ENCODE peak calls at places on chromosomes 4 and X, in seven cellular contexts. Z is K562, P is GM12892, G is SK-N-SH, E is HepG2, Q is GM12878, H is H1. T is an unnamed sample.

GRCh38 chr4:6299875-6300274 is 30.2 kb downstream of the WFS1 start:
- DNase-seq in Q (no peak), P (no peak), H (no peak), E (no peak), G (no peak), Z (no peak), T (no peak)

GRCh38 chr4:185700048-185700447 is 111.9 kb downstream of the SORBS2 start:
- DNase-seq in Q (no peak), P (no peak), E (no peak), G (peak), Z (no peak), H (no peak), T (no peak)

GRCh38 chr4:127889903-127890302 is 9.2 kb downstream of the PLK4 start:
- DNase-seq in Q (no peak), P (no peak), E (no peak), Z (no peak), H (no peak), G (no peak), T (no peak)

GRCh38 chr4:4446434-4446833 is 59.5 kb downstream of the NSG1 start:
- DNase-seq in E (no peak), H (no peak), P (no peak), Z (no peak), Q (no peak), G (no peak), T (no peak)

GRCh38 chr4:108834167-108834566 is 71.3 kb upstream of the ETNPPL start:
- DNase-seq in G (no peak), P (no peak), H (no peak), E (no peak), Q (no peak), Z (no peak), T (no peak)

GRCh38 chr4:86233681-86234080 is 126.2 kb downstream of the MAPK10 start:
- DNase-seq in G (no peak), Z (no peak), P (no peak), H (no peak), Q (no peak), E (no peak), T (no peak)

GRCh38 chr4:113423631-113424030 is 337.9 kb downstream of the CAMK2D start:
- DNase-seq in P (no peak), E (no peak), Z (no peak), G (no peak), H (no peak), Q (no peak), T (no peak)

GRCh38 chr4:80540785-80541469 is 205.4 kb downstream of the CFAP299 start:
- DNase-seq in G (no peak), Z (no peak), H (no peak), E (no peak), Q (peak), P (peak), T (peak)

GRCh38 chr4:140372607-140373327 is 679 bp upstream of the SCOC start:
- DNase-seq in E (peak), Q (peak), H (no peak), P (peak), Z (peak), G (peak), T (peak)

GRCh38 chr4:8917868-8918783 is 46.5 kb upstream of the HMX1 start:
- DNase-seq in G (peak), Q (no peak), P (peak), E (peak), H (peak), Z (peak), T (peak)

GRCh38 chr4:163595590-163595989 is 101.1 kb downstream of the TMA16 start:
- DNase-seq in Q (no peak), Z (no peak), G (no peak), H (no peak), P (no peak), E (no peak), T (no peak)

GRCh38 chrX:39613508-39613921 is 484.2 kb downstream of the BCOR start:
- DNase-seq in Z (no peak), G (peak), E (no peak), Q (no peak), H (peak), P (peak), T (no peak)

GRCh38 chr4:66972087-66972486 is 573.2 kb downstream of the CENPC start:
- DNase-seq in Z (no peak), G (no peak), H (no peak), Q (no peak), E (no peak), P (no peak), T (no peak)

GRCh38 chrX:151384807-151385206 is 12.2 kb upstream of the VMA21 start:
- DNase-seq in Z (no peak), H (no peak), P (no peak), G (no peak), E (no peak), Q (no peak), T (no peak)

GRCh38 chrX:119606508-119607389 is 525 bp upstream of the NKRF start:
- DNase-seq in E (no peak), P (no peak), H (no peak), Z (no peak), Q (no peak), G (no peak), T (no peak)

GRCh38 chrX:27823812-27824211 is 16.0 kb downstream of the MAGEB10 start:
- DNase-seq in G (no peak), Z (no peak), H (no peak), E (no peak), P (no peak), Q (no peak), T (no peak)

GRCh38 chrX:102835504-102836146 is 101.4 kb upstream of the RAB40AL start:
- DNase-seq in E (peak), H (no peak), P (no peak), Q (no peak), G (no peak), Z (peak), T (no peak)

GRCh38 chrX:102840871-102841705 is 96.0 kb upstream of the RAB40AL start:
- DNase-seq in H (no peak), G (no peak), P (no peak), E (no peak), Z (peak), Q (no peak), T (no peak)

GRCh38 chrX:102833136-102833535 is 103.9 kb upstream of the RAB40AL start:
- DNase-seq in P (no peak), Q (no peak), H (no peak), G (no peak), E (no peak), Z (no peak), T (no peak)

GRCh38 chrX:102841706-102842003 is 95.4 kb upstream of the RAB40AL start:
- DNase-seq in E (no peak), G (no peak), H (no peak), Z (no peak), P (no peak), Q (no peak), T (no peak)

GRCh38 chrX:102837843-102838242 is 99.2 kb upstream of the RAB40AL start:
- DNase-seq in Q (no peak), G (no peak), P (no peak), H (no peak), E (no peak), Z (no peak), T (no peak)
- TF ChIP-seq POLR2AphosphoS5 in Q (no peak), G (no peak), P (no peak), H (no peak), E (no peak), Z (no peak), T (no peak)

GRCh38 chrX:67545772-67546495 is 2.1 kb downstream of the AR start:
- DNase-seq in G (peak), P (no peak), E (no peak), Q (no peak), Z (no peak), H (no peak), T (no peak)
- TF ChIP-seq TAF1 in G (no peak), P (no peak), E (no peak), Q (no peak), Z (no peak), H (no peak), T (no peak)

GRCh38 chrX:68061206-68061535 is 372.1 kb downstream of the OPHN1 start:
- DNase-seq in G (no peak), Q (no peak), H (no peak), E (no peak), P (no peak), Z (no peak), T (no peak)

GRCh38 chrX:68059469-68059868 is 373.8 kb downstream of the OPHN1 start:
- DNase-seq in H (no peak), P (no peak), G (no peak), Q (no peak), Z (no peak), E (no peak), T (no peak)

GRCh38 chrX:68060506-68061205 is 372.6 kb downstream of the OPHN1 start:
- DNase-seq in Z (no peak), G (no peak), E (no peak), Q (no peak), H (no peak), P (no peak), T (no peak)
- TF ChIP-seq POLR2AphosphoS5 in Z (no peak), G (no peak), E (no peak), Q (no peak), H (no peak), P (no peak), T (no peak)

DNA sequence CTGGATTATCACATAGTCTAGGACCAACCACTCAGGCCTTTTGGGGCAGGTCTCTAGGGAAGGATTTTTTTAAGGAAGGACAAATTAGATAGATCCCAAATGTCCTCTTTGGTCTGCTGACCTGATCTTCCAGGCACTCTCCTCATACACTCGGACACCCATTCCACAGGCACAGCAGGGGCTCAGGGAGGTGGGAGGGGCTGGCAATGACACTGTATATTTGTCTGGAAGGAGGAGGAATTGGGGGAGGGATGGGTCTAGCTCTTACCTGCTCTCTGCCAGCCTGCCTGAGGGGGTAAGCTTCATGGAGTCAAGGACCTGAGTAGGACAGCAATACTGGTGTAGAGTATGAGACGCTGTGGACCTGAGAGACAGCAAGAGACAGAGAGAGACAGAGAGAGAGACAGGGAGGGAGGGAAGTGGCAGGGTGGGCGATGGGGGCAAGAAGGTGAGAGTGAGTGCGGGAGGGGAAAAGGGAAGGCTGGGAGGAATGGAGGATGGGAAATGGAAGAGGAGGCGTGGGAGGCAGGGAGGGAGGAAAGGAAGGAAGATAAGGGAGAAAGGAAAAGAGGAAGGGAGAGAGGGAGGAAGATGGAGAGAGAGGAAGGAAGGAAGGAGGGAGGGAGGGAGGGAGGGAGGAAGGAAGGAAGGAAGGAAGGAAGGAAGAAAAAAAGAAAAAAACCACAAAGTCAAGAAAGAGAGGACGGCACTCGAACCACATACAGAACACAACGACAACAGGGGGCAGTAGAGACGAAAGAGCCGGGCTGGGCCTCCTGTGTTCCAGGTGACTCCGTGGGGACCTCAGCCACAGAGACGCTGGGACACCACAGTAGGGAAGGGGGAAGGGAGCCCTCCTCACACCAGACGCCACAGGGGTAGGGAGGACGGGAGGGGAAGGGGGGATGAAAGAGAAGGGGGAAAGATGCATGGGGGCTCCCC is 1.8 kb downstream of the IQSEC2 start:
- DNase-seq in E (no peak), Q (no peak), P (no peak), H (no peak), Z (peak), G (no peak), T (no peak)
- TF ChIP-seq TAF1 in E (no peak), Q (no peak), P (no peak), H (no peak), Z (no peak), G (no peak), T (no peak)

DNA sequence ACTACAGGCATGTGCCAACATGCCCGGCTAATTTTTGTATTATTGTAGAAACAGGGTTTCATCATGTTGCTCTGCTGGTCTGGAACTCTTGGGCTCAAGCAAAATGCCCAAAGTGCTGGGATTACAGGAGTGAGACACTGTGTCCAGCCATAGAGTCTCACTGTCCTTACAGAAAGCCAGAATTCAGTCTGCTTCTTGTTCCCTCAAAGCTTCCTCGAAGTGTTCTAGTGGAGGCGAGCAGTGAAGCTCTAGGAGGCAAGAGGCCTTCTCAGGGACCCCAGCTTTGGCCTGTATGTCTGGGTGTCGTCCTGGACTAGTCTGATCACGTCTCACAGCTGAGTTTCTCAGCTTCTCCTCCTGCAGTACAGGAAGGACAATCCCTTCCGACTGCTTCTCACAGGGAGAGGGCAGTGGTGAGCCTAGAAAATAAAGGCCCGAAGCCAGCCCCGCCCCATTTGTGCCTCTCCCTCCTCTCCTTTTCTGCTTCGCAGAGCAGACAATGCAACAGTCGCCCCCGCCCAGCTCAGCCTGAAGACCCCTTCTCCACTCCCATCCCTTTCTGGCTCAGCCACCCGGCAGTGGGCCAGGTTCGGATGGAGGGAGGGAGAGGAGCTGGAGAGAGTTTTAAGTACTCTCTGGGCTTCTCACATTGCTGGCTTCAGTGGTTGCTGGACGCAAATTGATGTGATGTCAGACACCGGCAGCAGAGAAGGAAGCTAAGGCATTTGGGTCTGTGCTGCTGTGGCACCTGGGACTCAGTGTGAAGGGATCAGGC is 11.1 kb upstream of the FAM3A start:
- DNase-seq in E (peak), Z (peak), P (peak), H (no peak), G (peak), Q (peak), T (peak)
- TF ChIP-seq POLR2AphosphoS5 in E (no peak), Z (no peak), P (no peak), H (no peak), G (peak), Q (peak), T (peak)

DNA sequence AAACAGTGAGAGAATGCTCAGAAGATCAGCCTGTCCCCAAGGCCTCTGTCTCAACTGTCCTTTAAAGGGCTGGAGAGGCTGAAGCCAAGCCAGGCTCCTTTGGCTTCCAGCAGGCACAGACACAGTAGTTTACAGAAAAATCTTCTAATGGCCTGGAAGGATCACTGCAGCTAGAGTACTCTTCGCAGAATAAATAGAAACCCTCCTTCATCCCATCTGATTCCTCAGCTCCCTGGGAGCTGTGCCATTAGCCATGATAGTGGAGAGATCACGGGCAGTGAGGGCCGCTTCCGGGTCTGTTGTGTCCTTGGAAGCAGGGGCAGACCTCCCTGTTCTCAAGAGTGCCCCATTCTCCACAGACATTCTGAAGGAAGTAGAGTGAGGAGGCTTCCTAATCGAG is 63.1 kb downstream of the CCNI start:
- DNase-seq in G (peak), P (no peak), Z (no peak), E (no peak), H (no peak), Q (no peak), T (no peak)
- TF ChIP-seq TAF1 in G (no peak), P (no peak), Z (no peak), E (no peak), H (no peak), Q (no peak), T (no peak)

GRCh38 chrX:66634272-66634671 is 4.6 kb downstream of the EDA2R start:
- DNase-seq in Z (no peak), Q (no peak), G (no peak), E (no peak), H (no peak), P (no peak), T (no peak)

GRCh38 chrX:66632986-66633385 is 5.9 kb downstream of the EDA2R start:
- DNase-seq in E (no peak), P (no peak), Z (no peak), H (no peak), G (no peak), Q (no peak), T (no peak)

GRCh38 chrX:66635360-66635759 is 3.5 kb downstream of the EDA2R start:
- DNase-seq in E (no peak), P (no peak), Q (no peak), Z (no peak), H (no peak), G (no peak), T (no peak)

GRCh38 chrX:66633541-66633940 is 5.3 kb downstream of the EDA2R start:
- DNase-seq in G (no peak), Z (no peak), Q (no peak), E (no peak), H (no peak), P (no peak), T (no peak)

GRCh38 chrX:66638591-66639500 is at the start of gene EDA2R:
- DNase-seq in Q (peak), H (peak), G (peak), P (peak), E (peak), Z (no peak), T (peak)
- TF ChIP-seq POLR2AphosphoS5 in Q (no peak), H (no peak), G (peak), P (no peak), E (no peak), Z (no peak), T (peak)

DNA sequence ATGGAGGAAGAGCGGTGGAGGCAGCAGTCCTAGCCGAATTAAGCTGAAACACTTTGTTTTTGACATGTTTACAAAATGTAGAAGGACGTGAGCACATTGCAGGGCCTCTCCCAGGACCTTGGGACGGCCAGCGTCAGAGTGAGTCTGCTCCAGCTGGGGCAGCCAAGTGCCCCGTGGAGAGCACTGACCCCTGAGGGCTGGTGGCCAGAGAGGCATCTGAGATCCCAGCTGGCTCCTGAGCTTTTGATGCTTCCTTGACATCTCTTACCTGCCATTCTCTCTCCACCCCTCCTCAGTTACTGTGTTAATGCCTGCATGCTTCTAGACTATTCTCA is 24.7 kb downstream of the NAT8L start:
- DNase-seq in P (no peak), G (no peak), Z (no peak), E (no peak), Q (no peak), H (no peak), T (no peak)
- TF ChIP-seq TAF1 in P (no peak), G (no peak), Z (no peak), E (no peak), Q (no peak), H (no peak), T (no peak)